ENCODE peak calls at places on chromosome 19, in five cellular contexts. V is HCT116, R is uterus, W is heart left ventricle, O is fibroblast of pulmonary artery. P is an unnamed sample.
A peak's percentile ranks its signal among the peaks of the same experiment; 100 is the strongest.

GRCh38 chr19:10503002-10503789 is at the start of gene KEAP1:
- DNase-seq in O (peak; percentile 28), W (peak; percentile 75), R (peak; percentile 39), V (no peak), P (no peak)

GRCh38 chr19:4059931-4060620 is 6.6 kb downstream of the ZBTB7A start:
- DNase-seq in V (no peak), W (peak; percentile 86), R (peak; percentile 90), O (peak; percentile 54), P (no peak)

GRCh38 chr19:17629760-17630159 is 58.4 kb downstream of the UNC13A start:
- DNase-seq in V (no peak), W (no peak), R (no peak), O (no peak), P (no peak)

GRCh38 chr19:3821857-3822364 is 35.7 kb upstream of the MATK start:
- DNase-seq in W (peak; percentile 89), R (peak; percentile 37), O (peak; percentile 41), V (peak; percentile 40), P (no peak)

GRCh38 chr19:35746556-35746955 is 1.1 kb downstream of the PSENEN start:
- DNase-seq in O (no peak), W (no peak), R (no peak), V (no peak), P (no peak)

GRCh38 chr19:23909222-23909621 is 5.5 kb upstream of the ZNF726 start:
- DNase-seq in V (no peak), W (no peak), O (no peak), R (no peak), P (no peak)

GRCh38 chr19:18700501-18701249 is 17.2 kb downstream of the CRTC1 start:
- DNase-seq in O (peak; percentile 37), V (no peak), R (peak; percentile 80), W (peak; percentile 88), P (no peak)

GRCh38 chr19:46898731-46899130 is 37.9 kb downstream of the ARHGAP35 start:
- DNase-seq in V (no peak), R (peak; percentile 26), O (peak; percentile 61), W (no peak), P (no peak)

GRCh38 chr19:32652893-32653625 is 21.9 kb downstream of the ANKRD27 start:
- DNase-seq in R (peak; percentile 44), W (peak; percentile 87), O (peak; percentile 77), V (no peak), P (peak; percentile 22)

GRCh38 chr19:10390652-10391286 is 10.4 kb upstream of the TYK2 start:
- DNase-seq in W (no peak), V (peak; percentile 76), O (peak; percentile 81), R (peak; percentile 59), P (no peak)

GRCh38 chr19:47561440-47562045 is 11.4 kb downstream of the ZNF541 start:
- DNase-seq in O (no peak), V (no peak), R (no peak), W (no peak), P (no peak)

GRCh38 chr19:362683-363082 is 18.1 kb upstream of the MIER2 start:
- DNase-seq in O (no peak), V (no peak), R (no peak), W (peak; percentile 9), P (no peak)

GRCh38 chr19:6100284-6100915 is 9.9 kb downstream of the RFX2 start:
- DNase-seq in R (no peak), O (no peak), V (no peak), W (no peak), P (no peak)

GRCh38 chr19:15118789-15119494 is 11.7 kb downstream of the SYDE1 start:
- DNase-seq in R (no peak), V (no peak), W (no peak), O (no peak), P (no peak)

GRCh38 chr19:33905473-33905936 is 108.8 kb downstream of the KCTD15 start:
- DNase-seq in O (no peak), V (no peak), W (peak; percentile 69), R (no peak), P (no peak)

GRCh38 chr19:31326329-31327028 is 22.8 kb downstream of the TSHZ3 start:
- DNase-seq in O (no peak), V (no peak), R (no peak), W (no peak), P (no peak)

GRCh38 chr19:52991484-52991883 is 22.2 kb upstream of the ERVV-1 start:
- DNase-seq in R (no peak), W (no peak), O (peak; percentile 54), V (no peak), P (no peak)

GRCh38 chr19:45404557-45405434 is at the start of gene PPP1R13L:
- DNase-seq in R (peak; percentile 75), W (peak; percentile 92), V (peak; percentile 96), O (peak; percentile 85), P (no peak)

GRCh38 chr19:19526581-19527370 is 1.9 kb upstream of the YJEFN3 start:
- DNase-seq in R (no peak), O (no peak), W (no peak), V (no peak), P (no peak)

GRCh38 chr19:5828661-5829566 is 10.6 kb downstream of the FUT6 start:
- DNase-seq in O (peak; percentile 13), W (no peak), V (no peak), R (no peak), P (no peak)

GRCh38 chr19:39087907-39088686 is 3.9 kb downstream of the ACP7 start:
- DNase-seq in V (no peak), R (no peak), O (no peak), W (no peak), P (no peak)

GRCh38 chr19:12155324-12155723 is 1.2 kb downstream of the ZNF625 start:
- DNase-seq in V (no peak), W (no peak), R (no peak), O (no peak), P (no peak)

GRCh38 chr19:31110331-31110730 is 238.9 kb downstream of the TSHZ3 start:
- DNase-seq in R (peak; percentile 23), V (no peak), O (peak; percentile 65), W (no peak), P (no peak)

GRCh38 chr19:50465986-50466771 is 10.1 kb upstream of the EMC10 start:
- DNase-seq in R (no peak), V (peak; percentile 42), W (no peak), O (no peak), P (no peak)

GRCh38 chr19:9943744-9944143 is 7.4 kb upstream of the OLFM2 start:
- DNase-seq in V (no peak), O (no peak), R (no peak), W (no peak), P (no peak)

GRCh38 chr19:4151623-4152022 is 1.8 kb upstream of the CREB3L3 start:
- DNase-seq in V (no peak), W (no peak), R (no peak), O (no peak), P (no peak)

GRCh38 chr19:45477713-45478453 is 10.1 kb downstream of the FOSB start:
- DNase-seq in V (no peak), W (no peak), O (no peak), R (no peak), P (no peak)

GRCh38 chr19:34794289-34794960 is 21.4 kb upstream of the ZNF599 start:
- DNase-seq in R (no peak), V (no peak), W (no peak), O (peak; percentile 26), P (no peak)

GRCh38 chr19:44767295-44768180 is 10.2 kb upstream of the CBLC start:
- DNase-seq in W (no peak), R (no peak), O (no peak), V (no peak), P (no peak)

DNA sequence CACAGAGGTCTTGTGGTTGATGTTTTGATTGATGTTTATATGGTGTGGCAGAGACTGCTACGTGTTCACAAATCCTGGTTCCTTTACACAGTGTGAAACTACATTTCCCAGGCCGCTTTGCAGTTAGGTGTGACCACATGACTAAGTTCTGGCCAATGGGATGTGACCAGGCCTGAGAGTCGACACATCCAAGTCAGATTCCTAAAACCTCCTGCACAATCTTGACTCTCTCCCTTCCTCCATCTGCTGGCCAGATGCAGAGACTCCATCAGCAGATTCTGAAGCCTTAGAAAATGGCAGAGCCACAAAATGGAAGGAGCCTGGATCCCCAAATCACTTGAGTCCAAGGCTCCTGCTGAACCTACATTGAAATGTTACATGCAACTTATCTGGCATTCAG is 12.6 kb downstream of the CD37 start:
- DNase-seq in W (no peak), O (peak; percentile 62), R (no peak), V (peak; percentile 81), P (peak; percentile 85)
- TF ChIP-seq CTCF in W (no peak), O (peak; percentile 11), R (no peak), V (no peak), P (no peak)

GRCh38 chr19:1745589-1746031 is 7.7 kb upstream of the ONECUT3 start:
- DNase-seq in O (peak; percentile 29), R (no peak), W (no peak), V (peak; percentile 59), P (no peak)

GRCh38 chr19:1744133-1744665 is 9.1 kb upstream of the ONECUT3 start:
- DNase-seq in V (no peak), R (no peak), W (no peak), O (no peak), P (no peak)

GRCh38 chr19:1742989-1743696 is 10.2 kb upstream of the ONECUT3 start:
- DNase-seq in W (no peak), V (no peak), O (no peak), R (no peak), P (no peak)

GRCh38 chr19:1746401-1747284 is 6.7 kb upstream of the ONECUT3 start:
- DNase-seq in O (peak; percentile 52), W (no peak), V (peak; percentile 48), R (no peak), P (no peak)

DNA sequence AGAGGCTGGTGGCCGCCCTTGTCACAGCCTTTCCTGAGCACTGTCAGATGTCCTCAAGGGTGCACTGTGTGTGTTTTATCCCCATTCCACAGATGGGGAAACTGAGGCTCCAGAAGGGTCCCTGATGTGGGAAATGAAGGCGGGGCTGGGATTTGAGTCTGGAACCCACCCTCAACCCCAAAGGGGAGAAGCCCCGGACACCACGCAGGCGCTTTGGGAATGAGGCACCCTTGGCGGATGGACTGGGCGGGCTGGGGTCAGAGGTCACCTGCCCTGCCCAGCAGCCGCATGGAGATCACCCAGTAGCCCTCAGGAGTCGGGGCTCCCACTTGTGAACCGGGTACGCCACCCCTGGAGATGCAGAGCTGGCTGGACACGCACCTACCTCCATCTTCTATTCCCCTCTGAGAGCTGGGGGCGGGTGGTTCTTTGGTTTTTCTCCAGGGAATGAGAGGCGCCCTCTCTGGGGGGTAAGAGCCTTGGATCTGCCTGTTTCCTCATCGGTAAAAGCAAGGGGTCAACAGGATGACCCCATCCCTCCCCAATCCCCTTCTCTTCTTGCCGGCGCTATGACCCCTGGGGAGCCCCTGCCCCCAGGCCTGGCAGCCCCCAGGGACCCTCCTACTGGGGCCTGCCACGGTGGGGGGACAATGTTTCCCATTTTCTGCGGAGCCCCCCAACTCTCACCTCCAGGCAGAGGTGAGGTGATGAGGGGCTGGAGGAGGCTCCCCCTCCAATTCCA is 8.3 kb upstream of the ONECUT3 start:
- DNase-seq in V (no peak), R (no peak), W (no peak), O (no peak), P (no peak)
- H3K4me3 ChIP-seq in V (peak overlapping the region; percentile 83), R (no peak overlapping the region), W (no peak overlapping the region), O (no peak overlapping the region), P (no peak overlapping the region)

GRCh38 chr19:7203317-7203716 is 90.9 kb downstream of the INSR start:
- DNase-seq in R (no peak), V (no peak), W (no peak), O (no peak), P (no peak)
- TF ChIP-seq CTCF in R (no peak), V (no peak), W (no peak), O (no peak), P (no peak)

GRCh38 chr19:13507053-13507611 is 853 bp upstream of the CACNA1A start:
- DNase-seq in R (no peak), W (no peak), V (no peak), O (no peak), P (no peak)
- H3K4me3 ChIP-seq in R (no peak overlapping the region), W (no peak overlapping the region), V (no peak overlapping the region), O (no peak overlapping the region), P (no peak overlapping the region)

GRCh38 chr19:41595258-41595889 is 19.4 kb downstream of the CEACAM21 start:
- DNase-seq in O (peak; percentile 87), V (peak; percentile 74), W (no peak), R (no peak), P (peak; percentile 66)
- TF ChIP-seq CTCF in O (peak; percentile 74), V (peak; percentile 61), W (peak; percentile 52), R (peak; percentile 9), P (peak; percentile 61)

P was measured in HFF-Myc.